ENCODE peak calls at places on chromosomes 3 and 15, in seven cellular contexts. B, F, A, M, Q, K and G are unnamed samples. For H3K4me1, the result is how much of the 10 kb centered on the place peaks cover.

GRCh38 chr3:177177670-177178295 is 19.5 kb downstream of the TBL1XR1 start:
- DNase-seq in B (peak), M (no peak), Q (peak), F (peak), A (no peak), K (no peak), G (no peak)

GRCh38 chr15:40918146-40918798 is 10.9 kb upstream of the DLL4 start:
- DNase-seq in K (peak), B (no peak), Q (no peak), M (no peak), A (peak), F (no peak), G (no peak)

GRCh38 chr3:73577704-73578103 is 47.0 kb downstream of the PDZRN3 start:
- DNase-seq in M (no peak), B (no peak), F (no peak), A (no peak), K (no peak), Q (no peak), G (no peak)

GRCh38 chr3:77186728-77187127 is 146.8 kb downstream of the ROBO2 start:
- DNase-seq in B (no peak), Q (no peak), M (no peak), K (no peak), A (no peak), F (no peak), G (no peak)

GRCh38 chr3:136490646-136491405 is 240.7 kb downstream of the PCCB start:
- DNase-seq in Q (no peak), A (no peak), F (no peak), K (no peak), M (no peak), B (no peak), G (no peak)

GRCh38 chr15:70775160-70775559 is 11.8 kb upstream of the UACA start:
- DNase-seq in B (no peak), A (no peak), M (no peak), F (no peak), K (peak), Q (no peak), G (no peak)

GRCh38 chr15:28955160-28955502 is 69.4 kb downstream of the APBA2 start:
- DNase-seq in A (peak), K (no peak), F (no peak), Q (peak), B (no peak), M (no peak), G (no peak)

GRCh38 chr15:33864360-33865075 is 103.8 kb upstream of the CHRM5 start:
- DNase-seq in M (no peak), F (no peak), K (no peak), Q (no peak), A (no peak), B (no peak), G (no peak)

GRCh38 chr3:27219127-27219860 is 149.9 kb downstream of the NEK10 start:
- DNase-seq in K (peak), F (no peak), Q (no peak), M (no peak), A (no peak), B (peak), G (no peak)

GRCh38 chr3:134601539-134602439 is 49.0 kb downstream of the KY start:
- DNase-seq in B (no peak), F (no peak), M (peak), Q (peak), A (no peak), K (peak), G (peak)

GRCh38 chr15:93803406-93803805 is 428.0 kb upstream of the MCTP2 start:
- DNase-seq in F (no peak), M (no peak), Q (no peak), K (no peak), B (no peak), A (no peak), G (no peak)

GRCh38 chr3:113264249-113264648 is 52.9 kb downstream of the BOC start:
- DNase-seq in A (no peak), K (no peak), M (peak), Q (no peak), F (no peak), B (no peak), G (no peak)

GRCh38 chr3:63662500-63662899 is 10.0 kb downstream of the SNTN start:
- DNase-seq in F (no peak), A (no peak), Q (peak), M (peak), K (no peak), B (peak), G (no peak)

GRCh38 chr15:84748274-84749110 is at the start of gene ZNF592:
- DNase-seq in F (peak), M (peak), Q (peak), B (peak), A (peak), K (peak), G (no peak)

GRCh38 chr3:71503525-71504249 is 79.8 kb downstream of the FOXP1 start:
- DNase-seq in B (no peak), A (no peak), Q (no peak), K (no peak), M (no peak), F (no peak), G (no peak)

GRCh38 chr15:100113351-100114075 is 228.3 kb downstream of the ADAMTS17 start:
- DNase-seq in Q (no peak), K (no peak), F (no peak), A (peak), B (no peak), M (no peak), G (no peak)

GRCh38 chr15:100112061-100112420 is 229.7 kb downstream of the ADAMTS17 start:
- DNase-seq in K (no peak), Q (no peak), A (peak), B (no peak), F (no peak), M (no peak), G (no peak)

GRCh38 chr15:100112636-100113305 is 229.0 kb downstream of the ADAMTS17 start:
- DNase-seq in A (peak), M (no peak), F (no peak), K (no peak), Q (no peak), B (no peak), G (no peak)

GRCh38 chr15:100109486-100110035 is 232.2 kb downstream of the ADAMTS17 start:
- DNase-seq in A (peak), B (no peak), K (no peak), F (no peak), M (no peak), Q (no peak), G (no peak)

DNA sequence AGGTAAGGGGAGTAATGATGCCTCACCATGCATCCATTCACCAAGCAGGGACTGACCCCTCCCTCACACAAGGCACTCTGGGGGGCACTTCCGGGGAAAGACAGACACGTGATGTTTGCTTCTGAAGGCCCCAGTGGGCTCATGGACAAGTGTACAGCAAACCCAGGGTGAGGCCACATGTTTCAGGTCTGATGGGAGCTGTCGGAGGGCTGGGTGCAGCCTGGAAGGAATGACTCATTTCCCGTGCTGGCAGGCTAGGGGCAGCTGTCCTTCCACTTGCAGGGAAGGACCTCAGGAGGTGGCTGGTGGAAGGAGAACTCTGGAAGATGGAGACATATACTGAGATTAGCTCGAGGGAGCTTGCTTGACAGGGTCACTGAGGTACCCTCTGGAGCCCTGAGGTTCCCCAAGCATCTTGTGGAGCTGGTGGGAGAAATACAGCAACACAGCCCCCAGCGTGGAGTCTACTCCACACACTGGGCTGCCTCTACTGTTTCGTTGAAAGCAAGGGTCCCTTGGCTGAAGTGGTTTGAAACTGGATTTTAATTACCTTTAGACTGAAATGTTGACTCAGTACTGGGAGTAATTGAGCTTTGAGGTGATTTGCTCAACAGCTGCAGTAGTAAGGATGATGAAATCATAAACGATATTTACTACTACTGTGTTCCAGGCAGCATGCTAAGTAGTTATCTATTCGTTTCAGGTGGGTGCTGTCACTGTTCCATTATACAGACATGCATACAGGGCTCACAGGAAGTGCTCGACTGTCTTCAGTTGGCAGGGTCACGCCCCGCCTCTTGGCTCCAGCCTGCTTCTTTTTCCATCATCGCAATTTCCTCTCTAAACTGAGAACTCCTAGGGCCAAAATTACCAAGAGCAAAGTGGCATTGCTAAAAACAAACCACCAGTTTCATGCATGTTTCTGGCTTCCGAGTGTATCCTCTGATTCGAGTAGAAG is 230.4 kb downstream of the ADAMTS17 start:
- DNase-seq in A (peak), F (peak), Q (peak), B (peak), K (peak), M (no peak), G (no peak)
- TF ChIP-seq POLR2AphosphoS5 in A (peak), F (no peak), Q (no peak), B (peak), K (peak), M (no peak), G (peak)

DNA sequence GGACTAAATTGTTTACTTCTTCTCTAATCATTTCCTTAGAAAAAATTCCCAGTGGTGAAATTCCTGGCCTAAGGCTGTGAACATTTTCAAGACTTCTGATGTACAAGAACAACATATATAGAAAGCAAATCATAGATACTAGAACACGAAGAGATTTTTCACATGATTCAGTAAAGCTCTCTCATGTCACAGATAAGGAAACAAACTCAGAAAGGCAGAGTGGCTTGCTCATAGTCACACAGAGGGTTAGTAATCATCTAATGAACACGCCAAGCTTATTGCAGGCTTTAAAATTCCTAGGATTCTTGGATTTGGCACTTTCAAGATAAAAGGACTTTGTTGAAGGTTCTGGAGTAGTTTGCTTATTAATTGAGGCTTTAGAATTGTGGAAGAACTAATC is 26.2 kb downstream of the CRTAP start:
- DNase-seq in K (no peak), A (no peak), M (no peak), Q (no peak), B (no peak), F (no peak), G (no peak)
- H3K27ac ChIP-seq in K (no peak), A (no peak), M (no peak), Q (no peak), B (no peak), F (no peak), G (no peak)

GRCh38 chr3:46928297-46928696 is 48.2 kb downstream of the CCDC12 start:
- DNase-seq in M (no peak), B (no peak), K (no peak), F (no peak), Q (no peak), A (no peak), G (no peak)

GRCh38 chr3:46927718-46928073 is 48.8 kb downstream of the CCDC12 start:
- DNase-seq in M (no peak), K (no peak), Q (no peak), F (no peak), A (no peak), B (no peak), G (no peak)

GRCh38 chr3:46926039-46926438 is 48.5 kb downstream of the PTH1R start:
- DNase-seq in F (no peak), M (no peak), B (peak), A (peak), Q (no peak), K (peak), G (no peak)

GRCh38 chr3:46926447-46926846 is 48.9 kb downstream of the PTH1R start:
- DNase-seq in B (no peak), K (no peak), Q (no peak), M (no peak), A (peak), F (no peak), G (no peak)

DNA sequence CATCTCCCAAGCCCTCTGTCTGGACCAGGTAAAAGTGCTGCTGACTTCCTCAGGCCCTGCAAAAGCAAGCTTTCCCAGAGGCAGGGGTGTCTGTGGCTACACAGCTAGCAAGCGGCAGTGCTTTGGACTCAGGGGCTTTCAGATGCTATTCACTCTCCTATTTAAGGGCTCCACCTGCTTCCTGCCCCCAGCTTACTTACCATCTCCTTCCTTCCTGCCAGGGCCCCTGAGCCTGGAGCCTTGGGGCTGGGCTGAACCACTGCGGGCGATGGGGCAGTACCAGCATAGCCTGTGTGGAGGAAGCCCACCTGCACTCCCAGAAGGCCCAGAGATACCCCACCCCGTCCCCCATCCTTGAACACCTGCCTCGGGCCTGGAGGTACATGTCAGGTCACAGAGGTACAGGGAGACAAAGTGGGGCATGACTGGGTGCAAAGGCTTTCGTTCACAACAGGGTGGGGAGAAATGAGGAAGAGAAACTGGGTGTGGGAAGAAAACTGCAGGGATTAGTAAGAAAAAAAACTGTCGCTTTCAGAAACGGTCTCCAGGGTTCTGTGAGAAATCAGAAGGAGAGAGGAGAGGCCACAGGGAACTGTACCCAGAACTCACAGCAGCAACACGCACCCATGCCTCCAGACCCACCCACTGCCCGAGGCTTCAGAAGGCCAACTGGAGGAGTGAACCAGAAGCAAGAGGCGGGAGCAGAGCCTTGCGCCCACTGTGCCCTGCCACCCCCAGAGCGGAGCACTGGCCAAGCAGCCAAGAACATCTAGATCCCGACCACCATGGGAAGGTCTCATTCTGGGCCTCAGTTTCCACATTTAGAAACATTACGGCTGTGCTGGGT is 49.5 kb downstream of the CCDC12 start:
- DNase-seq in Q (no peak), M (no peak), K (peak), F (peak), B (peak), A (peak), G (no peak)
- H3K4me1 ChIP-seq in Q (under half), M (under half), K (under half), F (half or more), B (under half), A (half or more), G (half or more)

DNA sequence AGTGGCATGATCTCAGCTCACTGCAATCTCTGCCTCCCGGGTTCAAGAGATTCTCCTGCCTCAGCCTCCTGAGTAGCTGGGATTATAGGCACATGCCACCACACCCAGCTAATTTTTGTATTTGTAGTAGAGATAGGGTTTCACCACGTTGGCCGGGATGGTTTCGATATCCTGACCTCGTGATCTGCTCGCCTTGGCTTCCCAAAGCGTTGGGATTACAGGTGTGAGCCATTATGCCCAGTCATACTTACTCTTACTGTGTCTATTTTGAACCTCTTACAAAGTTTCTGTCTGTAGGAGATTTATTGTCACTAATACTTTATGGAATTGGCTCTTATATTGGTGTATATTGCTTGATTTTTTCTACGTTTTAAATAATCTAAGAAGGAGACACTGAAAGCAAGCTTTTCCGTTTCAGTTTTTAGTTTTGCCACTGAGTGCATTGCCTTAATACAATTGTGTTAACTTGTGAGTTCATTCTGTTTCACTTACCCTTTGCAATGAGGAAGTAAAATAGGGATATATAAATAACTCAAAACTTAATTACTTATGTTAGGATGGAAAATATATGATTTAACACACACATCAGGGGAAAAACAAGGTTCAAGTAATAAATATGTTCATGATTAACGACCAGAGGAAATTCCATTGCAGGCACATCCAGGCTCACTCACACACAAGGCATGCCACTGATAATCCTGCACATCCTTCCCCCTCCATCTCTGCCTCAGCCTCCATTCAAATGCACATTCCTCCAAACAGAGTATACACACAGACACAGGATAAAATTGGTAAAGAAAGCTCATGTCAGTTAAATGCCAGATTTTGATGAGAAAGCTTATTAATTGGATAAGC is 279.3 kb upstream of the RASGRP1 start:
- DNase-seq in K (peak), Q (no peak), F (no peak), M (no peak), A (no peak), B (no peak), G (no peak)
- TF ChIP-seq POLR2AphosphoS5 in K (peak), Q (no peak), F (no peak), M (no peak), A (no peak), B (no peak), G (no peak)

DNA sequence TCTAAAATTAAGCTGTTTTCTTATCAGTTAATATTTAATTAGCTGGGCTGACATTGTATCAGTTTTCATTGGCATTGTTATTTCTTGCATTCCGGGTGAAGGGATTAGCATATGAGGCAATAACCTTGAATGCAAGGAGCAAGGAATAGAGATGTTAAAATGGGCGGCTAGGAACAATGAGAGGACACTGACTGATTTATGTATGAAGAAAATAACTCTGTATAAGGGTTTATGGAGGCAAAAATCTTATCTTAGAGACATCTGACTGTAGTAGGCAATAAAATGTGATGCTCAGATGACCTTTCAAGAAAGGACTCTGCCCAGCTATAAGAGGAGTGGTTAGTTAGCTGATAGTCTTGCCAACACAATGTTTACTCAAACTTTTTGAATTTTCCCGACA is 158.3 kb downstream of the EFHB start:
- DNase-seq in B (no peak), F (no peak), A (no peak), K (no peak), M (peak), Q (no peak), G (no peak)
- H3K27ac ChIP-seq in B (no peak), F (no peak), A (no peak), K (no peak), M (peak), Q (no peak), G (no peak)

DNA sequence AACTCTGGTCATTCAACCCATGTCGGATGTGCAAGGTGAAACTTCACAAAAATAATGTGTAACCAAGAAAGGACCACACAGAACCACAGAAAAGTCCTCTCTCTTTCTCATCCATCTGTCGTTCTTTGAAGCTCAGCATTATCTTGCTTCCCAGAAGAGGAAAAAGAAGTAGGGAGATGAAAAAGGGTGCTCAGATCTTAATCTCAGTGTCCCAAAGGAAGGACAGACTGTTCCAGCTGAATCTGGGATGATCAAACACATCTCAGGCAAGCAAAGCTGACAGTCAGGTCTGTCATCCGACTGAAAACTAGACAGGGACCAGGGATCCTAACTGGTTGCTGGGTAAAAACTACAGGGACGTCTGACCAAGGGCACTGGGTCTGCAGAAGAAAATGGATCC is 16.2 kb downstream of the ARHGEF3 start:
- DNase-seq in A (no peak), M (no peak), B (no peak), K (no peak), Q (no peak), F (no peak), G (no peak)
- H3K4me1 ChIP-seq in A (half or more), M (under half), B (under half), K (under half), Q (under half), F (half or more), G (under half)

GRCh38 chr15:90427185-90427584 is 39.1 kb downstream of the IQGAP1 start:
- DNase-seq in Q (no peak), K (no peak), B (no peak), M (no peak), F (no peak), A (no peak), G (no peak)

GRCh38 chr15:90425726-90426346 is 37.8 kb downstream of the IQGAP1 start:
- DNase-seq in Q (no peak), F (no peak), M (peak), B (no peak), K (no peak), A (no peak), G (no peak)

GRCh38 chr15:90421527-90421926 is 33.5 kb downstream of the IQGAP1 start:
- DNase-seq in A (no peak), K (no peak), F (no peak), M (no peak), Q (no peak), B (no peak), G (no peak)

GRCh38 chr15:90422043-90422442 is 34.0 kb downstream of the IQGAP1 start:
- DNase-seq in A (no peak), F (no peak), K (no peak), B (no peak), M (no peak), Q (no peak), G (no peak)

GRCh38 chr15:90423920-90424319 is 35.9 kb downstream of the IQGAP1 start:
- DNase-seq in B (no peak), F (no peak), K (no peak), A (no peak), M (no peak), Q (no peak), G (no peak)
- TF ChIP-seq POLR2AphosphoS5 in B (no peak), F (no peak), K (no peak), A (no peak), M (no peak), Q (no peak), G (no peak)

GRCh38 chr3:159837725-159838124 is 150.9 kb upstream of the IL12A start:
- DNase-seq in Q (no peak), K (no peak), F (no peak), A (no peak), M (no peak), B (no peak), G (no peak)
- H3K27ac ChIP-seq in Q (no peak), K (peak), F (peak), A (no peak), M (no peak), B (peak), G (peak)

GRCh38 chr3:194134231-194134756 is 1.7 kb upstream of the HES1 start:
- DNase-seq in M (no peak), B (peak), K (no peak), F (peak), Q (peak), A (peak), G (no peak)
- H3K4me1 ChIP-seq in M (half or more), B (under half), K (under half), F (under half), Q (under half), A (half or more), G (under half)

GRCh38 chr3:120450261-120450913 is 405 bp downstream of the FSTL1 start:
- DNase-seq in K (peak), A (peak), M (peak), B (peak), F (peak), Q (no peak), G (peak)
- TF ChIP-seq POLR2AphosphoS5 in K (no peak), A (no peak), M (no peak), B (no peak), F (no peak), Q (no peak), G (no peak)